ENCODE peak calls at places on chromosome 7, in seven cellular contexts. Q, T, N, I, D, X and P are unnamed samples.

GRCh38 chr7:46786221-46786951 is 795.5 kb downstream of the TNS3 start:
- DNase-seq in N (no peak), D (no peak), T (peak; percentile 17), X (no peak), I (no peak), Q (no peak), P (no peak)

GRCh38 chr7:95322396-95322795 is 1.9 kb downstream of the PON1 start:
- DNase-seq in I (no peak), N (no peak), T (peak; percentile 55), X (no peak), Q (no peak), D (no peak), P (no peak)

GRCh38 chr7:142481548-142481947 is 223.7 kb upstream of the PRSS58 start:
- DNase-seq in Q (no peak), X (no peak), N (no peak), I (no peak), T (peak; percentile 49), D (no peak), P (no peak)

GRCh38 chr7:1042161-1042833 is 2.0 kb upstream of the GPR146 start:
- DNase-seq in I (no peak), D (peak; percentile 42), X (no peak), Q (no peak), N (no peak), T (no peak), P (no peak)

GRCh38 chr7:130160455-130160854 is 44.8 kb downstream of the TMEM209 start:
- DNase-seq in D (no peak), T (no peak), X (no peak), N (peak; percentile 49), Q (no peak), I (no peak), P (no peak)

GRCh38 chr7:43234968-43235367 is 122.5 kb downstream of the HECW1 start:
- DNase-seq in N (no peak), T (no peak), Q (no peak), X (no peak), I (no peak), D (no peak), P (no peak)

GRCh38 chr7:37908221-37908788 is 8.3 kb downstream of the SFRP4 start:
- DNase-seq in X (no peak), T (peak; percentile 89), I (no peak), N (no peak), Q (no peak), D (no peak), P (no peak)

GRCh38 chr7:149474309-149475120 is 13.7 kb upstream of the ZNF777 start:
- DNase-seq in Q (no peak), I (no peak), N (no peak), X (no peak), D (no peak), T (no peak), P (no peak)

GRCh38 chr7:124152859-124153692 is 120.2 kb upstream of the TMEM229A start:
- DNase-seq in T (peak; percentile 12), N (no peak), I (peak; percentile 47), Q (peak; percentile 16), D (peak; percentile 2), X (no peak), P (no peak)

GRCh38 chr7:73340514-73340913 is 12.6 kb downstream of the FKBP6 start:
- DNase-seq in X (no peak), I (no peak), T (no peak), D (no peak), Q (no peak), N (no peak), P (no peak)

GRCh38 chr7:133230591-133231194 is 22.2 kb upstream of the EXOC4 start:
- DNase-seq in I (peak; percentile 39), D (peak; percentile 76), X (no peak), T (peak; percentile 49), Q (peak; percentile 51), N (no peak), P (peak; percentile 15)

GRCh38 chr7:16063241-16063640 is 358.1 kb downstream of the CRPPA start:
- DNase-seq in D (no peak), T (no peak), X (no peak), Q (no peak), I (no peak), N (no peak), P (no peak)

GRCh38 chr7:85177316-85177715 is 9.5 kb downstream of the SEMA3D start:
- DNase-seq in Q (no peak), D (no peak), N (no peak), T (peak; percentile 77), X (no peak), I (no peak), P (no peak)

GRCh38 chr7:861222-861621 is 15.1 kb upstream of the GET4 start:
- DNase-seq in I (no peak), T (no peak), D (no peak), N (no peak), Q (no peak), X (no peak), P (no peak)

GRCh38 chr7:124667312-124667711 is 98.3 kb downstream of the GPR37 start:
- DNase-seq in I (no peak), D (no peak), Q (no peak), N (no peak), T (no peak), X (no peak), P (no peak)

GRCh38 chr7:157003445-157004049 is 6.9 kb downstream of the MNX1 start:
- DNase-seq in Q (no peak), X (no peak), D (no peak), N (no peak), I (no peak), T (no peak), P (no peak)

GRCh38 chr7:137936509-137937201 is 65.2 kb downstream of the CREB3L2 start:
- DNase-seq in I (no peak), N (no peak), D (no peak), X (no peak), Q (no peak), T (no peak), P (no peak)

GRCh38 chr7:44618754-44619153 is 12.3 kb downstream of the OGDH start:
- DNase-seq in I (peak; percentile 21), N (no peak), T (no peak), X (peak; percentile 33), Q (no peak), D (no peak), P (no peak)

GRCh38 chr7:154682003-154682402 is 320.9 kb downstream of the PAXIP1 start:
- DNase-seq in D (no peak), T (no peak), X (no peak), Q (no peak), I (no peak), N (no peak), P (no peak)

GRCh38 chr7:99036531-99037175 is 107.3 kb downstream of the SMURF1 start:
- DNase-seq in I (no peak), T (peak; percentile 87), Q (peak; percentile 55), D (peak; percentile 46), X (no peak), N (no peak), P (no peak)

GRCh38 chr7:18993933-18994668 is 123.3 kb downstream of the TWIST1 start:
- DNase-seq in N (no peak), X (no peak), I (no peak), D (no peak), Q (no peak), T (peak; percentile 59), P (no peak)

GRCh38 chr7:95863623-95864022 is 91.3 kb downstream of the DYNC1I1 start:
- DNase-seq in X (no peak), Q (no peak), N (no peak), D (no peak), T (peak; percentile 53), I (no peak), P (no peak)

GRCh38 chr7:154640266-154640865 is 362.6 kb downstream of the PAXIP1 start:
- DNase-seq in N (no peak), D (no peak), X (no peak), T (no peak), Q (no peak), I (no peak), P (no peak)

GRCh38 chr7:41590951-41591350 is 111.9 kb downstream of the INHBA start:
- DNase-seq in X (no peak), I (no peak), N (no peak), D (no peak), T (no peak), Q (no peak), P (no peak)

GRCh38 chr7:26657139-26657753 is 207.1 kb downstream of the SKAP2 start:
- DNase-seq in Q (peak; percentile 30), T (no peak), I (no peak), D (no peak), N (no peak), X (no peak), P (no peak)
- TF ChIP-seq CTCF in Q (peak; percentile 46), T (no peak), I (no peak), D (no peak), N (no peak), X (no peak), P (peak; percentile 33)

GRCh38 chr7:3154881-3155494 is 111.3 kb upstream of the CARD11 start:
- DNase-seq in X (peak; percentile 30), D (peak; percentile 63), N (no peak), Q (no peak), I (peak; percentile 32), T (peak; percentile 37), P (no peak)
- TF ChIP-seq CTCF in X (peak; percentile 81), D (peak; percentile 60), N (peak; percentile 56), Q (peak; percentile 74), I (peak; percentile 67), T (peak; percentile 69), P (peak; percentile 69)

DNA sequence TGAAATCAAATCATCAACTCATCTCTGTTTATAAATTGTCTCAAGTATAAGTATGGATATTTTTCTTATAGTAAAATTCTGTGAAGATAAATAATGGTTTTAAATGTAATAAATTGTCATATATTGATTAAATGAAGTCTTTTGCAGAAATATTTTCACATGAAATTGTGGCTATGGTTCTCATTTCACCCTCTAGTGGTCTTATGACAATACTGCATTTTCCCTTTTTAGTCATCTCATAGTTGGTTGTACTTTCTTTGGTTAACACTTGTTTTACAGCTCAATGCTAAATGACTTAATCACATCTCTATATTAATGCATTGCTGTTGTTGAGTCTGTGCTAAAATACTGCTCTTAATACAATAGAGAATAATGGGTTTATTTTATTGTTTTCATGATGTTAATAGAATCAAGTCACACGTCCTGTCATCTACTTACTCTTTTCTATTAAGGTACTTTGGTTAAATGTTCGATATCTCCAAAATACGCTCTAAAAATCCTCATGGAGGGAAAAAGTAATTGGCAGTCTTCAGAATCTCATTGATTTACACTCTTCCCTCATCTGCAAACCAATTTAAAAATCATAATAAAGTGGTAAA is 38.0 kb upstream of the CACNA2D1 start:
- DNase-seq in N (no peak), D (no peak), I (peak; percentile 12), X (no peak), Q (no peak), T (peak; percentile 30), P (no peak)
- TF ChIP-seq CTCF in N (peak; percentile 64), D (peak; percentile 68), I (peak; percentile 72), X (no peak), Q (peak; percentile 86), T (peak; percentile 90), P (peak; percentile 78)

GRCh38 chr7:30309302-30309701 is 24.9 kb downstream of the ZNRF2 start:
- DNase-seq in I (no peak), N (no peak), Q (no peak), D (no peak), T (no peak), X (no peak), P (no peak)

GRCh38 chr7:30310674-30311362 is 26.4 kb downstream of the ZNRF2 start:
- DNase-seq in I (no peak), D (no peak), T (no peak), Q (no peak), N (no peak), X (no peak), P (no peak)

GRCh38 chr7:30312186-30312585 is 27.8 kb downstream of the ZNRF2 start:
- DNase-seq in X (no peak), N (no peak), Q (no peak), T (no peak), I (no peak), D (no peak), P (no peak)

GRCh38 chr7:30308392-30308791 is 24.0 kb downstream of the ZNRF2 start:
- DNase-seq in I (no peak), X (no peak), N (no peak), D (no peak), T (no peak), Q (no peak), P (no peak)

GRCh38 chr7:30309842-30310435 is 25.5 kb downstream of the ZNRF2 start:
- DNase-seq in Q (no peak), T (no peak), X (no peak), N (no peak), D (no peak), I (no peak), P (no peak)
- TF ChIP-seq CTCF in Q (no peak), T (no peak), X (no peak), N (no peak), D (no peak), I (no peak), P (no peak)